ENCODE peak calls at places on chromosomes 1 and 21, in five cellular contexts. J is kidney epithelial cell, L is fibroblast of mammary gland, B is right lobe of liver, I is lower lobe of right lung. S is an unnamed sample.

GRCh38 chr1:54865238-54866073 is 21.5 kb downstream of the DHCR24 start:
- DNase-seq in J (no peak), L (no peak), B (peak; percentile 80), I (peak; percentile 68), S (no peak)

GRCh38 chr1:22123901-22124404 is 18.9 kb downstream of the WNT4 start:
- DNase-seq in J (no peak), L (no peak), B (no peak), I (no peak), S (no peak)

GRCh38 chr1:83508485-83509151 is 490.3 kb downstream of the TTLL7 start:
- DNase-seq in J (no peak), L (peak; percentile 93), B (no peak), I (no peak), S (no peak)

GRCh38 chr1:59901770-59902388 is 24.7 kb downstream of the CYP2J2 start:
- DNase-seq in J (no peak), L (peak; percentile 26), B (no peak), I (no peak), S (peak; percentile 6)

GRCh38 chr1:150567341-150567716 is 12.1 kb downstream of the MCL1 start:
- DNase-seq in J (no peak), L (peak; percentile 55), B (no peak), I (no peak), S (no peak)

GRCh38 chr1:43144228-43144627 is 27.9 kb downstream of the EBNA1BP2 start:
- DNase-seq in J (no peak), L (peak; percentile 71), B (no peak), I (no peak), S (no peak)

GRCh38 chr1:23343246-23344110 is 606 bp downstream of the HNRNPR start:
- DNase-seq in J (peak; percentile 50), L (peak; percentile 73), B (peak; percentile 55), I (peak; percentile 54), S (peak; percentile 80)

GRCh38 chr1:210747112-210747511 is 386.8 kb downstream of the KCNH1 start:
- DNase-seq in J (no peak), L (no peak), B (no peak), I (no peak), S (no peak)

GRCh38 chr1:29708381-29708780 is 472.1 kb downstream of the PTPRU start:
- DNase-seq in J (no peak), L (peak; percentile 72), B (no peak), I (no peak), S (no peak)

GRCh38 chr21:28723666-28724065 is 269.0 kb downstream of the LTN1 start:
- DNase-seq in J (no peak), L (no peak), B (no peak), I (no peak), S (no peak)

GRCh38 chr1:91098299-91098901 is 76.6 kb upstream of the ZNF644 start:
- DNase-seq in J (no peak), L (no peak), B (no peak), I (no peak), S (no peak)

GRCh38 chr1:25703041-25703440 is 86.5 kb downstream of the MAN1C1 start:
- DNase-seq in J (no peak), L (no peak), B (no peak), I (no peak), S (no peak)

GRCh38 chr1:209443975-209444651 is 139.4 kb upstream of the CAMK1G start:
- DNase-seq in J (no peak), L (no peak), B (no peak), I (no peak), S (no peak)

GRCh38 chr1:1920608-1921458 is 1.8 kb upstream of the TMEM52 start:
- DNase-seq in J (no peak), L (no peak), B (no peak), I (no peak), S (no peak)

GRCh38 chr1:237562247-237562823 is 328.4 kb downstream of the ZP4 start:
- DNase-seq in J (peak; percentile 23), L (peak; percentile 74), B (no peak), I (no peak), S (peak; percentile 72)

GRCh38 chr21:43640437-43640836 is 18.9 kb downstream of the HSF2BP start:
- DNase-seq in J (no peak), L (no peak), B (no peak), I (no peak), S (no peak)
- TF ChIP-seq CTCF in J (no peak), L (no peak), B (no peak), I (no peak), S (peak; percentile 33)

GRCh38 chr1:184691719-184692324 is 62.8 kb downstream of the EDEM3 start:
- DNase-seq in J (peak; percentile 26), L (peak; percentile 66), B (no peak), I (no peak), S (peak; percentile 49)
- TF ChIP-seq CTCF in J (peak; percentile 82), L (peak; percentile 78), B (peak; percentile 68), I (peak; percentile 76), S (peak; percentile 86)

GRCh38 chr1:10785855-10786638 is 10.4 kb downstream of the CASZ1 start:
- DNase-seq in J (no peak), L (no peak), B (peak; percentile 7), I (no peak), S (no peak)

GRCh38 chr1:10787274-10787673 is 9.2 kb downstream of the CASZ1 start:
- DNase-seq in J (no peak), L (no peak), B (peak; percentile 18), I (no peak), S (no peak)

GRCh38 chr1:10790155-10790707 is 6.2 kb downstream of the CASZ1 start:
- DNase-seq in J (no peak), L (no peak), B (no peak), I (no peak), S (no peak)

GRCh38 chr1:10789392-10790154 is 6.9 kb downstream of the CASZ1 start:
- DNase-seq in J (no peak), L (no peak), B (peak; percentile 13), I (no peak), S (no peak)

DNA sequence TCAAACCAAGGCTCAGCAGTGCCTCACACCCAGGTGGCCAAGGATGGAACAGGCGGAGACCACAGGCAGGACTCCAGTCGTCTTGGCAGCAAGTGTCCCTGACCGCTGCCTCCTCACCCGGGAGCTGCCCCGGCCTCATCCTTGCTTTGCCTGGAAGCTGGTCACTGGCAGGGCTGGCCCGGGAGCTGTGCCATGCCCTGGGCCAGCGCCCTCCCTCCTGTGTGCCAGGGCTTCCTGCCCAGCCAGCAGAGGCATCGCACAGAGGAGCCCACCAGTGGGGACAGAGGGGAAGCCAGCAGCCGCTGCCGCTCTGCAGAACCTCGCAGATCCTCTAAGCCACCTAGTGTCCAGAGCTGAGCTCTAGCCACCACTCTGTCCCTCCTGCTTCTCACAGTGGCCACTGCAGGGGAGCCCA is 7.8 kb downstream of the CASZ1 start:
- DNase-seq in J (no peak), L (no peak), B (peak; percentile 74), I (peak; percentile 53), S (no peak)
- TF ChIP-seq CTCF in J (peak; percentile 45), L (no peak), B (peak; percentile 42), I (no peak), S (peak; percentile 42)

DNA sequence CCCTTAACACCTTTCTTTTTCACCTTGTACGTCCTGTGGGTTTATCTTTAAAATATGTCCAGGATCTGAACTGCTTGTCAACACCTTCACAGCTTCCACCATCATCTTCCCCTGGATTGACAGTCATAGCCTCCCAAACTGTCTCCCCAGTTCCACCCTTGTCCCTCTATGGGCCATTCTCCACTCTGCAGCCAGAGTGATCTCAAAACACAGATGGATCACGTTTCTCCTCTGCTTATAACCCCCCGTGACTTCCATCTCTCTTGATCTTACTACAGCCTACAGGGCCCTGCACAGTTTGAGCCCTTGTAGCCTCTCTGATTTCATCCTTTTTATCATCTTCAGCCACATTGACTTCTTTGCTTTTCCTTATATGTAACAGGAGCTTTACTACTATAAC is 4.3 kb downstream of the INSRR start:
- DNase-seq in J (no peak), L (no peak), B (no peak), I (no peak), S (no peak)
- TF ChIP-seq CTCF in J (no peak), L (no peak), B (no peak), I (no peak), S (peak; percentile 27)

GRCh38 chr1:72284398-72285073 is 2.2 kb upstream of the NEGR1 start:
- DNase-seq in J (peak; percentile 69), L (peak; percentile 95), B (peak; percentile 29), I (peak; percentile 53), S (peak; percentile 99)
- TF ChIP-seq CTCF in J (peak; percentile 17), L (no peak), B (no peak), I (no peak), S (peak; percentile 40)